ENCODE peak calls at places on chromosome 16, in ten cellular contexts. One of them, this sample, is unnamed.
A peak's percentile ranks its signal among the peaks of the same experiment; 100 is the strongest.

GRCh38 chr16:22183901-22184614 is 21.8 kb downstream of the SDR42E2 start:
- DNase-seq in AG09309: no peak
- DNase-seq in psoas muscle: no peak
- DNase-seq in fibroblast of the aortic adventitia: no peak
- DNase-seq in Calu3: no peak
- DNase-seq in HFFc6: no peak
- DNase-seq in cardiac muscle cell: no peak
- DNase-seq in fibroblast of pulmonary artery: no peak
- DNase-seq in mesothelial cell of epicardium: no peak
- DNase-seq in foreskin fibroblast: no peak
- DNase-seq in this sample: no peak

GRCh38 chr16:84451781-84452180 is 52.7 kb downstream of the MEAK7 start:
- DNase-seq in cardiac muscle cell: no peak
- DNase-seq in foreskin fibroblast: no peak
- DNase-seq in psoas muscle: no peak
- DNase-seq in HFFc6: no peak
- DNase-seq in Calu3: no peak
- DNase-seq in fibroblast of pulmonary artery: no peak
- DNase-seq in fibroblast of the aortic adventitia: no peak
- DNase-seq in mesothelial cell of epicardium: no peak
- DNase-seq in AG09309: no peak
- DNase-seq in this sample: peak; percentile 56

GRCh38 chr16:3444032-3444388 is 530 bp downstream of the NAA60 start:
- DNase-seq in foreskin fibroblast: peak; percentile 66
- DNase-seq in HFFc6: peak; percentile 61
- DNase-seq in mesothelial cell of epicardium: no peak
- DNase-seq in Calu3: peak; percentile 34
- DNase-seq in cardiac muscle cell: peak; percentile 75
- DNase-seq in psoas muscle: no peak
- DNase-seq in AG09309: peak; percentile 55
- DNase-seq in fibroblast of the aortic adventitia: peak; percentile 78
- DNase-seq in fibroblast of pulmonary artery: peak; percentile 81
- DNase-seq in this sample: no peak

GRCh38 chr16:65509172-65509571 is 387.3 kb upstream of the CDH11 start:
- DNase-seq in mesothelial cell of epicardium: no peak
- DNase-seq in fibroblast of pulmonary artery: no peak
- DNase-seq in cardiac muscle cell: no peak
- DNase-seq in HFFc6: no peak
- DNase-seq in fibroblast of the aortic adventitia: no peak
- DNase-seq in Calu3: no peak
- DNase-seq in foreskin fibroblast: no peak
- DNase-seq in psoas muscle: no peak
- DNase-seq in AG09309: peak; percentile 1
- DNase-seq in this sample: no peak

GRCh38 chr16:49961087-49961486 is 63.9 kb upstream of the CNEP1R1 start:
- DNase-seq in mesothelial cell of epicardium: no peak
- DNase-seq in fibroblast of the aortic adventitia: peak; percentile 75
- DNase-seq in fibroblast of pulmonary artery: peak; percentile 52
- DNase-seq in foreskin fibroblast: peak; percentile 24
- DNase-seq in Calu3: no peak
- DNase-seq in cardiac muscle cell: no peak
- DNase-seq in HFFc6: peak; percentile 23
- DNase-seq in AG09309: peak; percentile 66
- DNase-seq in psoas muscle: no peak
- DNase-seq in this sample: no peak

GRCh38 chr16:15792563-15792971 is 64.3 kb downstream of the MYH11 start:
- DNase-seq in psoas muscle: no peak
- DNase-seq in AG09309: no peak
- DNase-seq in cardiac muscle cell: no peak
- DNase-seq in fibroblast of the aortic adventitia: no peak
- DNase-seq in foreskin fibroblast: no peak
- DNase-seq in Calu3: no peak
- DNase-seq in fibroblast of pulmonary artery: no peak
- DNase-seq in mesothelial cell of epicardium: no peak
- DNase-seq in HFFc6: no peak
- DNase-seq in this sample: peak; percentile 38

GRCh38 chr16:19184823-19185509 is 16.9 kb downstream of the SYT17 start:
- DNase-seq in psoas muscle: no peak
- DNase-seq in fibroblast of pulmonary artery: no peak
- DNase-seq in mesothelial cell of epicardium: no peak
- DNase-seq in fibroblast of the aortic adventitia: no peak
- DNase-seq in HFFc6: no peak
- DNase-seq in AG09309: no peak
- DNase-seq in cardiac muscle cell: no peak
- DNase-seq in Calu3: no peak
- DNase-seq in foreskin fibroblast: no peak
- DNase-seq in this sample: no peak

GRCh38 chr16:87328846-87329245 is 11.7 kb upstream of the C16orf95 start:
- DNase-seq in psoas muscle: peak; percentile 49
- DNase-seq in fibroblast of pulmonary artery: no peak
- DNase-seq in foreskin fibroblast: no peak
- DNase-seq in mesothelial cell of epicardium: no peak
- DNase-seq in Calu3: no peak
- DNase-seq in fibroblast of the aortic adventitia: no peak
- DNase-seq in HFFc6: no peak
- DNase-seq in AG09309: no peak
- DNase-seq in cardiac muscle cell: no peak
- DNase-seq in this sample: peak; percentile 63

GRCh38 chr16:47018223-47018891 is 44.9 kb upstream of the DNAJA2 start:
- DNase-seq in foreskin fibroblast: no peak
- DNase-seq in psoas muscle: no peak
- DNase-seq in fibroblast of pulmonary artery: peak; percentile 22
- DNase-seq in cardiac muscle cell: peak; percentile 43
- DNase-seq in AG09309: no peak
- DNase-seq in HFFc6: peak; percentile 9
- DNase-seq in fibroblast of the aortic adventitia: peak; percentile 20
- DNase-seq in Calu3: peak; percentile 72
- DNase-seq in mesothelial cell of epicardium: no peak
- DNase-seq in this sample: no peak
- TF ChIP-seq CTCF in foreskin fibroblast: peak; percentile 32
- TF ChIP-seq CTCF in psoas muscle: peak; percentile 36
- TF ChIP-seq CTCF in fibroblast of pulmonary artery: peak; percentile 44
- TF ChIP-seq CTCF in cardiac muscle cell: peak; percentile 27
- TF ChIP-seq CTCF in AG09309: peak; percentile 35
- TF ChIP-seq CTCF in HFFc6: peak; percentile 45
- TF ChIP-seq CTCF in fibroblast of the aortic adventitia: peak; percentile 35
- TF ChIP-seq CTCF in Calu3: peak; percentile 49
- TF ChIP-seq CTCF in mesothelial cell of epicardium: peak; percentile 39
- TF ChIP-seq CTCF in this sample: peak; percentile 61

GRCh38 chr16:57723170-57723569 is 12.4 kb upstream of the KATNB1 start:
- DNase-seq in psoas muscle: no peak
- DNase-seq in HFFc6: no peak
- DNase-seq in fibroblast of pulmonary artery: peak; percentile 25
- DNase-seq in foreskin fibroblast: no peak
- DNase-seq in fibroblast of the aortic adventitia: no peak
- DNase-seq in AG09309: no peak
- DNase-seq in cardiac muscle cell: no peak
- DNase-seq in mesothelial cell of epicardium: no peak
- DNase-seq in Calu3: peak; percentile 42
- DNase-seq in this sample: peak; percentile 59
- TF ChIP-seq CTCF in psoas muscle: no peak
- TF ChIP-seq CTCF in HFFc6: peak; percentile 46
- TF ChIP-seq CTCF in fibroblast of pulmonary artery: peak; percentile 33
- TF ChIP-seq CTCF in foreskin fibroblast: peak; percentile 12
- TF ChIP-seq CTCF in fibroblast of the aortic adventitia: no peak
- TF ChIP-seq CTCF in AG09309: peak; percentile 37
- TF ChIP-seq CTCF in cardiac muscle cell: peak; percentile 37
- TF ChIP-seq CTCF in mesothelial cell of epicardium: peak; percentile 33
- TF ChIP-seq CTCF in Calu3: peak; percentile 33
- TF ChIP-seq CTCF in this sample: peak; percentile 65

GRCh38 chr16:58495861-58496331 is 4.0 kb upstream of the NDRG4 start:
- DNase-seq in Calu3: no peak
- DNase-seq in cardiac muscle cell: no peak
- DNase-seq in fibroblast of pulmonary artery: no peak
- DNase-seq in mesothelial cell of epicardium: no peak
- DNase-seq in fibroblast of the aortic adventitia: no peak
- DNase-seq in HFFc6: no peak
- DNase-seq in AG09309: no peak
- DNase-seq in foreskin fibroblast: no peak
- DNase-seq in psoas muscle: no peak
- DNase-seq in this sample: peak; percentile 75

GRCh38 chr16:58493756-58494431 is 6.0 kb upstream of the NDRG4 start:
- DNase-seq in fibroblast of pulmonary artery: no peak
- DNase-seq in mesothelial cell of epicardium: no peak
- DNase-seq in AG09309: no peak
- DNase-seq in cardiac muscle cell: no peak
- DNase-seq in foreskin fibroblast: no peak
- DNase-seq in Calu3: no peak
- DNase-seq in HFFc6: no peak
- DNase-seq in psoas muscle: no peak
- DNase-seq in fibroblast of the aortic adventitia: no peak
- DNase-seq in this sample: peak; percentile 82

GRCh38 chr16:58497468-58497867 is 2.5 kb upstream of the NDRG4 start:
- DNase-seq in AG09309: no peak
- DNase-seq in cardiac muscle cell: no peak
- DNase-seq in foreskin fibroblast: no peak
- DNase-seq in HFFc6: no peak
- DNase-seq in fibroblast of pulmonary artery: no peak
- DNase-seq in fibroblast of the aortic adventitia: no peak
- DNase-seq in mesothelial cell of epicardium: no peak
- DNase-seq in Calu3: no peak
- DNase-seq in psoas muscle: no peak
- DNase-seq in this sample: no peak

GRCh38 chr16:58492735-58493134 is 7.2 kb upstream of the NDRG4 start:
- DNase-seq in psoas muscle: no peak
- DNase-seq in fibroblast of the aortic adventitia: no peak
- DNase-seq in cardiac muscle cell: no peak
- DNase-seq in mesothelial cell of epicardium: no peak
- DNase-seq in HFFc6: no peak
- DNase-seq in AG09309: no peak
- DNase-seq in Calu3: no peak
- DNase-seq in fibroblast of pulmonary artery: no peak
- DNase-seq in foreskin fibroblast: no peak
- DNase-seq in this sample: peak; percentile 41

DNA sequence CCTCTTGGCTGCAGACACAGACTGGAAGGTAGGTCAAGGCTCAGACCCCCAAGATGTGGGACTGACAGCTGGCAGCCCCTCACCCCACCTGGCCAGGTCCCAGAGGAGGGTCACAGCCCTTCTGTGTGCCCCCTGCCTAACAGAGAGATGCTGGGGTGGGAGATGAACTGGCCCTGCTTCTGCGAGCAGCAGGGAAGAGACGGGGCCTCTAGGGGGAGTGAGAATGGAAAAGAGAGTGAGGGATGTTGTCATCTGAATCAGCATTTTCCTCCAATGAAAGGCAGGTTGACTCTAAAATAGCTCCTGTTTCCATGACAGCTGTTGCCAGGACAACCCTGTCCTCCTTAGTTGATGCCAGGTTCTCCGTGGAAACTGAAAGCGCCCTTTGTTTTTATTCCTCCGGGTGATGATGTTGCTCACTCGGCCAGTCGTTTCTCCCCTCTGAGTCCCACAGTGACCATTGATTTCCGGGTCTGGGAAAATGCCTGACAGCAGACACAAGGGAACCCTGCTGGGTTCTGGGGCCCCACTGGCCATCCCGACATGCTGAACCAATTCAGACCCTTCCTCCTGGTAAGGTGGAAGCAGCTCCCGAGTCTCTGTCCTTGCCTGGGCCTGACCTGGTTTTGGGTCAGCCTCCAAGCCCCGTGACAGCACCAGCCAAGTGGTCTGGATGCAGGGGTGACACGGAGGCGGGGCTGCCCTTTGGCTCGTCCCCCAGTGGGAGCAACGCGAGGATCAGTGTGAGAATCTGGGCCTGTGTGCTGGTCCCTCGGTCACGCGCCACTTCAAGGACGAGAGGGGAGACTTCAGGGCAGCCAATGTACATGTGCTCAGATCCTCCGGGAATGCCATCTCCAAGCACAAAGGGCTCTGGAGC is 4.7 kb upstream of the NDRG4 start:
- DNase-seq in fibroblast of pulmonary artery: peak; percentile 99
- DNase-seq in mesothelial cell of epicardium: peak; percentile 68
- DNase-seq in foreskin fibroblast: peak; percentile 89
- DNase-seq in HFFc6: peak; percentile 99
- DNase-seq in psoas muscle: no peak
- DNase-seq in cardiac muscle cell: peak; percentile 85
- DNase-seq in fibroblast of the aortic adventitia: peak; percentile 98
- DNase-seq in Calu3: peak; percentile 93
- DNase-seq in AG09309: peak; percentile 83
- DNase-seq in this sample: no peak
- TF ChIP-seq CTCF in fibroblast of pulmonary artery: peak; percentile 80
- TF ChIP-seq CTCF in mesothelial cell of epicardium: no peak
- TF ChIP-seq CTCF in foreskin fibroblast: peak; percentile 74
- TF ChIP-seq CTCF in HFFc6: peak; percentile 80
- TF ChIP-seq CTCF in psoas muscle: peak; percentile 28
- TF ChIP-seq CTCF in cardiac muscle cell: peak; percentile 80
- TF ChIP-seq CTCF in fibroblast of the aortic adventitia: peak; percentile 80
- TF ChIP-seq CTCF in Calu3: peak; percentile 25
- TF ChIP-seq CTCF in AG09309: peak; percentile 71
- TF ChIP-seq CTCF in this sample: peak; percentile 80

GRCh38 chr16:4693956-4694663 is 748 bp downstream of the NUDT16L1 start:
- DNase-seq in HFFc6: peak; percentile 25
- DNase-seq in AG09309: peak; percentile 24
- DNase-seq in fibroblast of pulmonary artery: peak; percentile 64
- DNase-seq in cardiac muscle cell: peak; percentile 42
- DNase-seq in foreskin fibroblast: peak; percentile 44
- DNase-seq in mesothelial cell of epicardium: no peak
- DNase-seq in psoas muscle: peak; percentile 73
- DNase-seq in Calu3: peak; percentile 42
- DNase-seq in fibroblast of the aortic adventitia: peak; percentile 46
- DNase-seq in this sample: no peak

GRCh38 chr16:4692460-4693295 is 684 bp upstream of the NUDT16L1 start:
- DNase-seq in AG09309: no peak
- DNase-seq in psoas muscle: peak; percentile 54
- DNase-seq in Calu3: no peak
- DNase-seq in foreskin fibroblast: no peak
- DNase-seq in mesothelial cell of epicardium: no peak
- DNase-seq in fibroblast of the aortic adventitia: peak; percentile 7
- DNase-seq in cardiac muscle cell: no peak
- DNase-seq in HFFc6: no peak
- DNase-seq in fibroblast of pulmonary artery: no peak
- DNase-seq in this sample: no peak

GRCh38 chr16:4694664-4695451 is 1.5 kb downstream of the NUDT16L1 start:
- DNase-seq in fibroblast of pulmonary artery: no peak
- DNase-seq in cardiac muscle cell: no peak
- DNase-seq in foreskin fibroblast: peak; percentile 27
- DNase-seq in psoas muscle: peak; percentile 77
- DNase-seq in AG09309: no peak
- DNase-seq in mesothelial cell of epicardium: no peak
- DNase-seq in Calu3: no peak
- DNase-seq in HFFc6: peak; percentile 32
- DNase-seq in fibroblast of the aortic adventitia: peak; percentile 9
- DNase-seq in this sample: peak; percentile 92

GRCh38 chr16:4691666-4692412 is 1.5 kb upstream of the NUDT16L1 start:
- DNase-seq in mesothelial cell of epicardium: no peak
- DNase-seq in foreskin fibroblast: no peak
- DNase-seq in cardiac muscle cell: no peak
- DNase-seq in Calu3: no peak
- DNase-seq in fibroblast of pulmonary artery: no peak
- DNase-seq in HFFc6: no peak
- DNase-seq in fibroblast of the aortic adventitia: no peak
- DNase-seq in AG09309: no peak
- DNase-seq in psoas muscle: peak; percentile 55
- DNase-seq in this sample: no peak

DNA sequence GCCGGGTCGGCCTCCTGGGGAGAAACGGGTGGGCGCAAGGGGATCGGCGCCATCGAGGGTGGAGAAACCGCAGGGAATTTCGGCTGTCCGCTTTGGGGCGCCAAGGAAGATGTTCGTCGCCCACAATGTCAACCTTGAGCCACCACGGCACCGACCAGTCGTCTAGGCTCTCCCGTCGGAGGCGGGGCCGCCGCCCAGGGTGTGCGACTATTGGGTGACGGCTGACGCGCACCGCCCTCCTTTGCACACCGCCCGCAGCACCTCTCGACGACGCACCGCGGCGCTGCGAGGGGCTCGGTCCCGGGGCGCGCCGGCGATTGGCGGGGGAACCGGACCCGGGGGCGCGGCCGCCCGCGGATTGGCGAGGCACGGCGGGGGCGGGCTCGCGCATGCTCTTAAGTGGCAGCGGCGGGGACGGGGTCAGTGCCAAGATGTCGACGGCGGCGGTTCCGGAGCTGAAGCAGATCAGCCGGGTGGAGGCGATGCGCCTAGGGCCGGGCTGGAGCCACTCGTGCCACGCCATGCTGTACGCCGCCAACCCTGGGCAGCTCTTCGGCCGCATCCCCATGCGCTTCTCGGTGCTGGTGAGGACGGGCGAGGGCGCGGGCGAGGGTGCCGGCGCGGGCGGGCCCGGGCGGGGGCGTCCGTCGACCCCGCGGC is at the start of gene NUDT16L1:
- DNase-seq in cardiac muscle cell: peak; percentile 97
- DNase-seq in psoas muscle: peak; percentile 98
- DNase-seq in AG09309: peak; percentile 60
- DNase-seq in fibroblast of the aortic adventitia: peak; percentile 88
- DNase-seq in fibroblast of pulmonary artery: peak; percentile 94
- DNase-seq in foreskin fibroblast: peak; percentile 96
- DNase-seq in mesothelial cell of epicardium: peak; percentile 95
- DNase-seq in HFFc6: peak; percentile 92
- DNase-seq in Calu3: peak; percentile 99
- DNase-seq in this sample: peak; percentile 98
- TF ChIP-seq CTCF in cardiac muscle cell: peak; percentile 3
- TF ChIP-seq CTCF in psoas muscle: peak; percentile 29
- TF ChIP-seq CTCF in AG09309: no peak
- TF ChIP-seq CTCF in fibroblast of the aortic adventitia: peak; percentile 10
- TF ChIP-seq CTCF in fibroblast of pulmonary artery: no peak
- TF ChIP-seq CTCF in foreskin fibroblast: no peak
- TF ChIP-seq CTCF in mesothelial cell of epicardium: no peak
- TF ChIP-seq CTCF in HFFc6: peak; percentile 64
- TF ChIP-seq CTCF in Calu3: no peak
- TF ChIP-seq CTCF in this sample: peak; percentile 65